ENCODE peak calls at places on chromosomes 5 and 9, in seven cellular contexts. One of them, this sample, is unnamed.

GRCh38 chr5:31638748-31639418 is at the start of gene PDZD2:
- DNase-seq in H1: peak; percentile 39
- DNase-seq in mesenchymal stem cell: peak; percentile 72
- DNase-seq in mesendoderm: peak; percentile 79
- DNase-seq in IMR-90: peak; percentile 46
- DNase-seq in H9: peak; percentile 84
- DNase-seq in trophoblast cell: peak; percentile 75
- DNase-seq in this sample: peak; percentile 85

GRCh38 chr9:103992938-103993595 is 101.0 kb upstream of the SMC2 start:
- DNase-seq in H1: no peak
- DNase-seq in mesenchymal stem cell: no peak
- DNase-seq in mesendoderm: no peak
- DNase-seq in IMR-90: no peak
- DNase-seq in H9: no peak
- DNase-seq in trophoblast cell: no peak
- DNase-seq in this sample: no peak

GRCh38 chr9:124716795-124717194 is 54.3 kb downstream of the NR6A1 start:
- DNase-seq in H1: no peak
- DNase-seq in mesenchymal stem cell: no peak
- DNase-seq in mesendoderm: no peak
- DNase-seq in IMR-90: peak; percentile 76
- DNase-seq in H9: no peak
- DNase-seq in trophoblast cell: no peak
- DNase-seq in this sample: no peak

GRCh38 chr9:4680178-4680535 is 788 bp downstream of the CDC37L1 start:
- DNase-seq in H1: no peak
- DNase-seq in mesenchymal stem cell: peak; percentile 45
- DNase-seq in mesendoderm: no peak
- DNase-seq in IMR-90: no peak
- DNase-seq in H9: no peak
- DNase-seq in trophoblast cell: peak; percentile 15
- DNase-seq in this sample: no peak

GRCh38 chr5:111063709-111064322 is 7.7 kb upstream of the TSLP start:
- DNase-seq in H1: no peak
- DNase-seq in mesenchymal stem cell: no peak
- DNase-seq in mesendoderm: no peak
- DNase-seq in IMR-90: peak; percentile 30
- DNase-seq in H9: no peak
- DNase-seq in trophoblast cell: peak; percentile 85
- DNase-seq in this sample: no peak

GRCh38 chr5:140246378-140247122 is 56.4 kb downstream of the PFDN1 start:
- DNase-seq in H1: no peak
- DNase-seq in mesenchymal stem cell: peak; percentile 94
- DNase-seq in mesendoderm: no peak
- DNase-seq in IMR-90: peak; percentile 84
- DNase-seq in H9: no peak
- DNase-seq in trophoblast cell: no peak
- DNase-seq in this sample: no peak

GRCh38 chr9:116674210-116674980 is 12.7 kb upstream of the TRIM32 start:
- DNase-seq in H1: no peak
- DNase-seq in mesenchymal stem cell: no peak
- DNase-seq in mesendoderm: no peak
- DNase-seq in IMR-90: peak; percentile 33
- DNase-seq in H9: no peak
- DNase-seq in trophoblast cell: no peak
- DNase-seq in this sample: no peak

GRCh38 chr5:159393854-159394274 is 63.6 kb upstream of the IL12B start:
- DNase-seq in H1: no peak
- DNase-seq in mesenchymal stem cell: no peak
- DNase-seq in mesendoderm: peak; percentile 74
- DNase-seq in IMR-90: no peak
- DNase-seq in H9: no peak
- DNase-seq in trophoblast cell: no peak
- DNase-seq in this sample: no peak

GRCh38 chr5:53397845-53398244 is 82.6 kb upstream of the FST start:
- DNase-seq in H1: no peak
- DNase-seq in mesenchymal stem cell: peak; percentile 85
- DNase-seq in mesendoderm: peak; percentile 37
- DNase-seq in IMR-90: peak; percentile 90
- DNase-seq in H9: no peak
- DNase-seq in trophoblast cell: no peak
- DNase-seq in this sample: no peak

GRCh38 chr5:131536211-131536826 is 98.7 kb downstream of the RAPGEF6 start:
- DNase-seq in H1: no peak
- DNase-seq in mesenchymal stem cell: peak; percentile 51
- DNase-seq in mesendoderm: no peak
- DNase-seq in IMR-90: peak; percentile 74
- DNase-seq in H9: no peak
- DNase-seq in trophoblast cell: peak; percentile 2
- DNase-seq in this sample: no peak

GRCh38 chr9:13791816-13792215 is 512.3 kb upstream of the MPDZ start:
- DNase-seq in H1: no peak
- DNase-seq in mesenchymal stem cell: no peak
- DNase-seq in mesendoderm: peak; percentile 16
- DNase-seq in IMR-90: no peak
- DNase-seq in H9: no peak
- DNase-seq in trophoblast cell: no peak
- DNase-seq in this sample: no peak

GRCh38 chr5:76930083-76930482 is 22.8 kb upstream of the CRHBP start:
- DNase-seq in H1: no peak
- DNase-seq in mesenchymal stem cell: no peak
- DNase-seq in mesendoderm: no peak
- DNase-seq in IMR-90: no peak
- DNase-seq in H9: no peak
- DNase-seq in trophoblast cell: no peak
- DNase-seq in this sample: no peak

GRCh38 chr5:71836084-71836483 is 117.0 kb downstream of the CARTPT start:
- DNase-seq in H1: no peak
- DNase-seq in mesenchymal stem cell: peak; percentile 23
- DNase-seq in mesendoderm: no peak
- DNase-seq in IMR-90: peak; percentile 25
- DNase-seq in H9: no peak
- DNase-seq in trophoblast cell: no peak
- DNase-seq in this sample: no peak

GRCh38 chr9:137351781-137352501 is 49.9 kb upstream of the NRARP start:
- DNase-seq in H1: no peak
- DNase-seq in mesenchymal stem cell: no peak
- DNase-seq in mesendoderm: no peak
- DNase-seq in IMR-90: no peak
- DNase-seq in H9: no peak
- DNase-seq in trophoblast cell: no peak
- DNase-seq in this sample: no peak

GRCh38 chr5:168404366-168404765 is 81.9 kb upstream of the RARS1 start:
- DNase-seq in H1: no peak
- DNase-seq in mesenchymal stem cell: peak; percentile 95
- DNase-seq in mesendoderm: no peak
- DNase-seq in IMR-90: peak; percentile 92
- DNase-seq in H9: no peak
- DNase-seq in trophoblast cell: no peak
- DNase-seq in this sample: no peak

GRCh38 chr5:34016243-34016642 is 8.4 kb upstream of the AMACR start:
- DNase-seq in H1: no peak
- DNase-seq in mesenchymal stem cell: no peak
- DNase-seq in mesendoderm: no peak
- DNase-seq in IMR-90: no peak
- DNase-seq in H9: no peak
- DNase-seq in trophoblast cell: no peak
- DNase-seq in this sample: no peak

GRCh38 chr5:142862585-142862984 is 92.4 kb downstream of the ARHGAP26 start:
- DNase-seq in H1: no peak
- DNase-seq in mesenchymal stem cell: no peak
- DNase-seq in mesendoderm: no peak
- DNase-seq in IMR-90: no peak
- DNase-seq in H9: no peak
- DNase-seq in trophoblast cell: no peak
- DNase-seq in this sample: no peak

GRCh38 chr5:170562166-170562565 is 58.3 kb downstream of the KCNIP1 start:
- DNase-seq in H1: no peak
- DNase-seq in mesenchymal stem cell: no peak
- DNase-seq in mesendoderm: no peak
- DNase-seq in IMR-90: no peak
- DNase-seq in H9: no peak
- DNase-seq in trophoblast cell: no peak
- DNase-seq in this sample: no peak

GRCh38 chr9:127778280-127779135 is at the start of gene SH2D3C:
- DNase-seq in H1: no peak
- DNase-seq in mesenchymal stem cell: no peak
- DNase-seq in mesendoderm: no peak
- DNase-seq in IMR-90: no peak
- DNase-seq in H9: no peak
- DNase-seq in trophoblast cell: no peak
- DNase-seq in this sample: no peak

GRCh38 chr9:24936117-24936516 is 390.4 kb upstream of the IZUMO3 start:
- DNase-seq in H1: no peak
- DNase-seq in mesenchymal stem cell: no peak
- DNase-seq in mesendoderm: no peak
- DNase-seq in IMR-90: no peak
- DNase-seq in H9: no peak
- DNase-seq in trophoblast cell: peak; percentile 65
- DNase-seq in this sample: no peak

GRCh38 chr9:107243757-107244156 is 39.3 kb upstream of the RAD23B start:
- DNase-seq in H1: no peak
- DNase-seq in mesenchymal stem cell: peak; percentile 62
- DNase-seq in mesendoderm: peak; percentile 90
- DNase-seq in IMR-90: peak; percentile 83
- DNase-seq in H9: no peak
- DNase-seq in trophoblast cell: peak; percentile 99
- DNase-seq in this sample: no peak

GRCh38 chr5:56817306-56817986 is 2.1 kb downstream of the MAP3K1 start:
- DNase-seq in H1: no peak
- DNase-seq in mesenchymal stem cell: no peak
- DNase-seq in mesendoderm: no peak
- DNase-seq in IMR-90: no peak
- DNase-seq in H9: no peak
- DNase-seq in trophoblast cell: no peak
- DNase-seq in this sample: no peak
- H3K4me1 ChIP-seq in H1: no peaks in the 10 kb centered on the region
- H3K4me1 ChIP-seq in mesenchymal stem cell: peaks cover 4% of the 10 kb centered on the region
- H3K4me1 ChIP-seq in mesendoderm: no peaks in the 10 kb centered on the region
- H3K4me1 ChIP-seq in IMR-90: peaks cover 6% of the 10 kb centered on the region
- H3K4me1 ChIP-seq in H9: peaks cover 2% of the 10 kb centered on the region
- H3K4me1 ChIP-seq in trophoblast cell: peaks cover 8% of the 10 kb centered on the region
- H3K4me1 ChIP-seq in this sample: peaks cover 3% of the 10 kb centered on the region

DNA sequence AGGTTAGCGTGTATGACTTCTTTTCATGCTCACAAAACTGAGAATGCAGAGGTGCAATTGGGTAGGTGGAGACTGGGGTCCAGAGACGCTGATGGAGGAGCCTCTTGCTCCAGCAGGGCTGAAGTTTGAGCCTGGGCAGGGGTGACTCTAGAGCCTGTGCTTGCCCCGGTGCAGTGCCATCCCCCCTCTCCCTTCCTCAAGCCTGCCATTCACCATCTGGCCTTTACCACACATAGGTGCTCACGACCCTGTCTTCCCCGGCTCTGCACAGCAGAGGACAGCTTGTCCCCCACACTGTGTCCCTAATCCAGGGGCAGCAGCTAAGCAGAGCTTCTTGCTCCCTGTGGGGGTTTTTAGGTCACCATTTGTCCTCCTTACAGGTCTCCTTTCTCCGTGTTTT is 86.5 kb downstream of the DAP start:
- DNase-seq in H1: no peak
- DNase-seq in mesenchymal stem cell: no peak
- DNase-seq in mesendoderm: no peak
- DNase-seq in IMR-90: no peak
- DNase-seq in H9: no peak
- DNase-seq in trophoblast cell: no peak
- DNase-seq in this sample: no peak
- H4K8ac ChIP-seq in H1: no peak overlapping the region
- H4K8ac ChIP-seq in mesenchymal stem cell: no peak overlapping the region
- H4K8ac ChIP-seq in mesendoderm: no peak overlapping the region
- H4K8ac ChIP-seq in IMR-90: no peak overlapping the region
- H4K8ac ChIP-seq in H9: no peak overlapping the region
- H4K8ac ChIP-seq in trophoblast cell: no peak overlapping the region
- H4K8ac ChIP-seq in this sample: no peak overlapping the region

DNA sequence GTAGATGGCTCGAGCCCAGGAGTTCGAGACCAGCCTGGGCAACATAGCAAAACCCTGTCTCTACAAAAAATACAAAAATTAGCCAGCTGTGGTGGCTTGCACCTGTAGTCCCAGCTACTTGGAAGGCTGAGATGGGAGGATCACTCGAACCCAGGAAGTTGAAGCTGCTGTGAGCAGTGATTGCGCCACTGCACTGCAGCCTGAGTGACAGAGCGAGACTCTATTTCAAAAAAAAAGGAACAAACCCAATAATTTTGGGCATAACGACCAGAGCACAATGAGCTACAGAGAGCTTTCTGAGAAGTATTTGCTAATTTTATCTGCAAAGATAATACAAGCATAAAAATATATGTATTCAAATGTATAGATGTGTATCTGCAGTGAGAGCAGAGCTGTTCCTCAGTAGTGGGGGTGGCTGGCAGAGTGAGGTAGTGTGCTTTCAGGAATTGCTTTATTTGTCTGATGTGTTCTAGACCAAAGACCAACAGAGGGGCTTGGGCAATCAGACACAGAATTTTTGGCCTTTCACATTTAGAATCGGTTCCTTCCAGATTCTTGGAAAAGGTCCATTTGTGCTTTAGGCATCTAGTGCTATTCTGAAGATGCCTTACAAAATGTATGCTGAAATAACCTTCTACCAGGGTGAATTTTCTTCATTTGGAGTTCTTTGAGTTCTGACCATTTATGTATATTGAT is 5.2 kb downstream of the DOCK8 start:
- DNase-seq in H1: no peak
- DNase-seq in mesenchymal stem cell: no peak
- DNase-seq in mesendoderm: no peak
- DNase-seq in IMR-90: no peak
- DNase-seq in H9: no peak
- DNase-seq in trophoblast cell: no peak
- DNase-seq in this sample: no peak
- H3K4me1 ChIP-seq in H1: no peaks in the 10 kb centered on the region
- H3K4me1 ChIP-seq in mesenchymal stem cell: peaks cover 6% of the 10 kb centered on the region
- H3K4me1 ChIP-seq in mesendoderm: peaks cover 4% of the 10 kb centered on the region
- H3K4me1 ChIP-seq in IMR-90: no peaks in the 10 kb centered on the region
- H3K4me1 ChIP-seq in H9: no peaks in the 10 kb centered on the region
- H3K4me1 ChIP-seq in trophoblast cell: peaks cover 4% of the 10 kb centered on the region
- H3K4me1 ChIP-seq in this sample: no peaks in the 10 kb centered on the region

GRCh38 chr5:54620583-54620933 is 103.0 kb downstream of the SNX18 start:
- DNase-seq in H1: no peak
- DNase-seq in mesenchymal stem cell: no peak
- DNase-seq in mesendoderm: no peak
- DNase-seq in IMR-90: no peak
- DNase-seq in H9: no peak
- DNase-seq in trophoblast cell: no peak
- DNase-seq in this sample: no peak

GRCh38 chr5:54624671-54625583 is 107.4 kb downstream of the SNX18 start:
- DNase-seq in H1: no peak
- DNase-seq in mesenchymal stem cell: peak; percentile 38
- DNase-seq in mesendoderm: no peak
- DNase-seq in IMR-90: peak; percentile 77
- DNase-seq in H9: no peak
- DNase-seq in trophoblast cell: peak; percentile 46
- DNase-seq in this sample: no peak

GRCh38 chr5:54621048-54621447 is 103.5 kb downstream of the SNX18 start:
- DNase-seq in H1: no peak
- DNase-seq in mesenchymal stem cell: no peak
- DNase-seq in mesendoderm: no peak
- DNase-seq in IMR-90: no peak
- DNase-seq in H9: no peak
- DNase-seq in trophoblast cell: no peak
- DNase-seq in this sample: no peak

GRCh38 chr5:54619732-54620582 is 102.4 kb downstream of the SNX18 start:
- DNase-seq in H1: no peak
- DNase-seq in mesenchymal stem cell: peak; percentile 20
- DNase-seq in mesendoderm: peak; percentile 29
- DNase-seq in IMR-90: peak; percentile 44
- DNase-seq in H9: no peak
- DNase-seq in trophoblast cell: no peak
- DNase-seq in this sample: no peak

GRCh38 chr5:54621742-54622141 is 104.2 kb downstream of the SNX18 start:
- DNase-seq in H1: no peak
- DNase-seq in mesenchymal stem cell: no peak
- DNase-seq in mesendoderm: no peak
- DNase-seq in IMR-90: no peak
- DNase-seq in H9: no peak
- DNase-seq in trophoblast cell: no peak
- DNase-seq in this sample: no peak
- H4K8ac ChIP-seq in H1: no peak overlapping the region
- H4K8ac ChIP-seq in mesenchymal stem cell: no peak overlapping the region
- H4K8ac ChIP-seq in mesendoderm: no peak overlapping the region
- H4K8ac ChIP-seq in IMR-90: no peak overlapping the region
- H4K8ac ChIP-seq in H9: no peak overlapping the region
- H4K8ac ChIP-seq in trophoblast cell: no peak overlapping the region
- H4K8ac ChIP-seq in this sample: no peak overlapping the region

This sample was measured in neuronal stem cell.